ENCODE peak calls at places on chromosomes 6 and 20, in five cellular contexts. One of them, this sample, is unnamed.
A peak's percentile ranks its signal among the peaks of the same experiment; 100 is the strongest.

GRCh38 chr20:2767768-2768631 is 32.4 kb downstream of the CPXM1 start:
- DNase-seq in breast epithelium: peak; percentile 87
- DNase-seq in foreskin fibroblast: no peak
- DNase-seq in psoas muscle: no peak
- DNase-seq in colonic mucosa: no peak
- DNase-seq in this sample: peak; percentile 63

GRCh38 chr6:117448732-117449131 is 23.0 kb upstream of the ROS1 start:
- DNase-seq in breast epithelium: no peak
- DNase-seq in foreskin fibroblast: peak; percentile 88
- DNase-seq in psoas muscle: no peak
- DNase-seq in colonic mucosa: no peak
- DNase-seq in this sample: peak; percentile 95

GRCh38 chr6:149236584-149236983 is 80.9 kb upstream of the TAB2 start:
- DNase-seq in breast epithelium: no peak
- DNase-seq in foreskin fibroblast: no peak
- DNase-seq in psoas muscle: no peak
- DNase-seq in colonic mucosa: no peak
- DNase-seq in this sample: peak; percentile 78

GRCh38 chr20:32028647-32029372 is 18.6 kb downstream of the CCM2L start:
- DNase-seq in breast epithelium: no peak
- DNase-seq in foreskin fibroblast: no peak
- DNase-seq in psoas muscle: no peak
- DNase-seq in colonic mucosa: no peak
- DNase-seq in this sample: peak; percentile 18

GRCh38 chr6:140480852-140481251 is 1106.4 kb upstream of the CITED2 start:
- DNase-seq in breast epithelium: no peak
- DNase-seq in foreskin fibroblast: peak; percentile 61
- DNase-seq in psoas muscle: peak; percentile 13
- DNase-seq in colonic mucosa: no peak
- DNase-seq in this sample: peak; percentile 17

GRCh38 chr6:29696147-29697129 is 15.5 kb upstream of the ZFP57 start:
- DNase-seq in breast epithelium: no peak
- DNase-seq in foreskin fibroblast: peak; percentile 5
- DNase-seq in psoas muscle: no peak
- DNase-seq in colonic mucosa: no peak
- DNase-seq in this sample: no peak

GRCh38 chr6:161866570-161866969 is 592.7 kb upstream of the AGPAT4 start:
- DNase-seq in breast epithelium: no peak
- DNase-seq in foreskin fibroblast: no peak
- DNase-seq in psoas muscle: no peak
- DNase-seq in colonic mucosa: peak; percentile 66
- DNase-seq in this sample: no peak

GRCh38 chr6:52231411-52232127 is 12.7 kb downstream of the IL17F start:
- DNase-seq in breast epithelium: no peak
- DNase-seq in foreskin fibroblast: no peak
- DNase-seq in psoas muscle: no peak
- DNase-seq in colonic mucosa: no peak
- DNase-seq in this sample: no peak

GRCh38 chr6:132714160-132714559 is 305 bp upstream of the VNN1 start:
- DNase-seq in breast epithelium: no peak
- DNase-seq in foreskin fibroblast: no peak
- DNase-seq in psoas muscle: no peak
- DNase-seq in colonic mucosa: no peak
- DNase-seq in this sample: no peak

GRCh38 chr20:44948107-44948506 is 12.1 kb downstream of the TOMM34 start:
- DNase-seq in breast epithelium: no peak
- DNase-seq in foreskin fibroblast: no peak
- DNase-seq in psoas muscle: no peak
- DNase-seq in colonic mucosa: no peak
- DNase-seq in this sample: no peak

GRCh38 chr6:15677822-15678221 is 15.0 kb upstream of the DTNBP1 start:
- DNase-seq in breast epithelium: no peak
- DNase-seq in foreskin fibroblast: no peak
- DNase-seq in psoas muscle: no peak
- DNase-seq in colonic mucosa: no peak
- DNase-seq in this sample: no peak

GRCh38 chr6:9933674-9934073 is 481.2 kb downstream of the TFAP2A start:
- DNase-seq in breast epithelium: no peak
- DNase-seq in foreskin fibroblast: no peak
- DNase-seq in psoas muscle: no peak
- DNase-seq in colonic mucosa: no peak
- DNase-seq in this sample: peak; percentile 9

GRCh38 chr20:64153861-64154589 is 10.2 kb upstream of the MYT1 start:
- DNase-seq in breast epithelium: no peak
- DNase-seq in foreskin fibroblast: no peak
- DNase-seq in psoas muscle: no peak
- DNase-seq in colonic mucosa: no peak
- DNase-seq in this sample: no peak

GRCh38 chr6:152309648-152310047 is 327.5 kb downstream of the SYNE1 start:
- DNase-seq in breast epithelium: no peak
- DNase-seq in foreskin fibroblast: no peak
- DNase-seq in psoas muscle: no peak
- DNase-seq in colonic mucosa: no peak
- DNase-seq in this sample: no peak

GRCh38 chr6:156791261-156791850 is 14.2 kb downstream of the ARID1B start:
- DNase-seq in breast epithelium: no peak
- DNase-seq in foreskin fibroblast: no peak
- DNase-seq in psoas muscle: no peak
- DNase-seq in colonic mucosa: no peak
- DNase-seq in this sample: peak; percentile 37

GRCh38 chr6:37906121-37906520 is 86.6 kb downstream of the ZFAND3 start:
- DNase-seq in breast epithelium: no peak
- DNase-seq in foreskin fibroblast: no peak
- DNase-seq in psoas muscle: no peak
- DNase-seq in colonic mucosa: no peak
- DNase-seq in this sample: no peak

GRCh38 chr6:21305827-21306469 is 287.6 kb upstream of the SOX4 start:
- DNase-seq in breast epithelium: no peak
- DNase-seq in foreskin fibroblast: peak; percentile 15
- DNase-seq in psoas muscle: no peak
- DNase-seq in colonic mucosa: no peak
- DNase-seq in this sample: peak; percentile 35

GRCh38 chr20:41892031-41892430 is 273.9 kb upstream of the CHD6 start:
- DNase-seq in breast epithelium: no peak
- DNase-seq in foreskin fibroblast: no peak
- DNase-seq in psoas muscle: no peak
- DNase-seq in colonic mucosa: no peak
- DNase-seq in this sample: no peak

GRCh38 chr6:108074057-108074358 is 533 bp downstream of the OSTM1 start:
- DNase-seq in breast epithelium: no peak
- DNase-seq in foreskin fibroblast: no peak
- DNase-seq in psoas muscle: no peak
- DNase-seq in colonic mucosa: no peak
- DNase-seq in this sample: no peak

GRCh38 chr6:113182370-113183141 is 674.6 kb upstream of the MARCKS start:
- DNase-seq in breast epithelium: no peak
- DNase-seq in foreskin fibroblast: peak; percentile 63
- DNase-seq in psoas muscle: no peak
- DNase-seq in colonic mucosa: no peak
- DNase-seq in this sample: peak; percentile 80

GRCh38 chr6:157773248-157773773 is 49.7 kb upstream of the SNX9 start:
- DNase-seq in breast epithelium: no peak
- DNase-seq in foreskin fibroblast: no peak
- DNase-seq in psoas muscle: no peak
- DNase-seq in colonic mucosa: no peak
- DNase-seq in this sample: no peak

GRCh38 chr6:47111685-47112084 is 69.6 kb upstream of the ADGRF1 start:
- DNase-seq in breast epithelium: no peak
- DNase-seq in foreskin fibroblast: no peak
- DNase-seq in psoas muscle: no peak
- DNase-seq in colonic mucosa: peak; percentile 82
- DNase-seq in this sample: peak; percentile 77

GRCh38 chr20:5143856-5144255 is 17.0 kb downstream of the CDS2 start:
- DNase-seq in breast epithelium: no peak
- DNase-seq in foreskin fibroblast: no peak
- DNase-seq in psoas muscle: no peak
- DNase-seq in colonic mucosa: no peak
- DNase-seq in this sample: no peak

GRCh38 chr6:63573899-63574553 is 1.7 kb downstream of the LOC128125822 start:
- DNase-seq in breast epithelium: no peak
- DNase-seq in foreskin fibroblast: peak; percentile 22
- DNase-seq in psoas muscle: peak; percentile 23
- DNase-seq in colonic mucosa: peak; percentile 77
- DNase-seq in this sample: peak; percentile 70

GRCh38 chr6:112879920-112880413 is 532.8 kb downstream of the RFPL4B start:
- DNase-seq in breast epithelium: no peak
- DNase-seq in foreskin fibroblast: no peak
- DNase-seq in psoas muscle: no peak
- DNase-seq in colonic mucosa: peak; percentile 21
- DNase-seq in this sample: no peak

GRCh38 chr6:42417641-42418112 is 34.0 kb downstream of the TRERF1 start:
- DNase-seq in breast epithelium: no peak
- DNase-seq in foreskin fibroblast: no peak
- DNase-seq in psoas muscle: no peak
- DNase-seq in colonic mucosa: no peak
- DNase-seq in this sample: peak; percentile 72

GRCh38 chr6:42420741-42421140 is 31.0 kb downstream of the TRERF1 start:
- DNase-seq in breast epithelium: no peak
- DNase-seq in foreskin fibroblast: no peak
- DNase-seq in psoas muscle: no peak
- DNase-seq in colonic mucosa: no peak
- DNase-seq in this sample: no peak

GRCh38 chr6:42418739-42419138 is 33.0 kb downstream of the TRERF1 start:
- DNase-seq in breast epithelium: no peak
- DNase-seq in foreskin fibroblast: no peak
- DNase-seq in psoas muscle: no peak
- DNase-seq in colonic mucosa: no peak
- DNase-seq in this sample: no peak

GRCh38 chr6:42423244-42423643 is 28.5 kb downstream of the TRERF1 start:
- DNase-seq in breast epithelium: no peak
- DNase-seq in foreskin fibroblast: no peak
- DNase-seq in psoas muscle: no peak
- DNase-seq in colonic mucosa: no peak
- DNase-seq in this sample: no peak

GRCh38 chr6:42419490-42420280 is 32.0 kb downstream of the TRERF1 start:
- DNase-seq in breast epithelium: no peak
- DNase-seq in foreskin fibroblast: no peak
- DNase-seq in psoas muscle: no peak
- DNase-seq in colonic mucosa: no peak
- DNase-seq in this sample: no peak
- TF ChIP-seq CTCF in breast epithelium: no peak
- TF ChIP-seq CTCF in foreskin fibroblast: no peak
- TF ChIP-seq CTCF in psoas muscle: no peak
- TF ChIP-seq CTCF in colonic mucosa: no peak
- TF ChIP-seq CTCF in this sample: no peak

GRCh38 chr20:38255389-38255788 is 5.1 kb downstream of the KIAA1755 start:
- DNase-seq in breast epithelium: no peak
- DNase-seq in foreskin fibroblast: no peak
- DNase-seq in psoas muscle: no peak
- DNase-seq in colonic mucosa: no peak
- DNase-seq in this sample: peak; percentile 61

GRCh38 chr20:38249536-38250310 is 10.8 kb downstream of the KIAA1755 start:
- DNase-seq in breast epithelium: no peak
- DNase-seq in foreskin fibroblast: no peak
- DNase-seq in psoas muscle: no peak
- DNase-seq in colonic mucosa: no peak
- DNase-seq in this sample: no peak

GRCh38 chr20:38250607-38251006 is 9.9 kb downstream of the KIAA1755 start:
- DNase-seq in breast epithelium: no peak
- DNase-seq in foreskin fibroblast: no peak
- DNase-seq in psoas muscle: no peak
- DNase-seq in colonic mucosa: no peak
- DNase-seq in this sample: no peak

GRCh38 chr20:38256021-38256420 is 4.5 kb downstream of the KIAA1755 start:
- DNase-seq in breast epithelium: no peak
- DNase-seq in foreskin fibroblast: no peak
- DNase-seq in psoas muscle: no peak
- DNase-seq in colonic mucosa: no peak
- DNase-seq in this sample: peak; percentile 21

DNA sequence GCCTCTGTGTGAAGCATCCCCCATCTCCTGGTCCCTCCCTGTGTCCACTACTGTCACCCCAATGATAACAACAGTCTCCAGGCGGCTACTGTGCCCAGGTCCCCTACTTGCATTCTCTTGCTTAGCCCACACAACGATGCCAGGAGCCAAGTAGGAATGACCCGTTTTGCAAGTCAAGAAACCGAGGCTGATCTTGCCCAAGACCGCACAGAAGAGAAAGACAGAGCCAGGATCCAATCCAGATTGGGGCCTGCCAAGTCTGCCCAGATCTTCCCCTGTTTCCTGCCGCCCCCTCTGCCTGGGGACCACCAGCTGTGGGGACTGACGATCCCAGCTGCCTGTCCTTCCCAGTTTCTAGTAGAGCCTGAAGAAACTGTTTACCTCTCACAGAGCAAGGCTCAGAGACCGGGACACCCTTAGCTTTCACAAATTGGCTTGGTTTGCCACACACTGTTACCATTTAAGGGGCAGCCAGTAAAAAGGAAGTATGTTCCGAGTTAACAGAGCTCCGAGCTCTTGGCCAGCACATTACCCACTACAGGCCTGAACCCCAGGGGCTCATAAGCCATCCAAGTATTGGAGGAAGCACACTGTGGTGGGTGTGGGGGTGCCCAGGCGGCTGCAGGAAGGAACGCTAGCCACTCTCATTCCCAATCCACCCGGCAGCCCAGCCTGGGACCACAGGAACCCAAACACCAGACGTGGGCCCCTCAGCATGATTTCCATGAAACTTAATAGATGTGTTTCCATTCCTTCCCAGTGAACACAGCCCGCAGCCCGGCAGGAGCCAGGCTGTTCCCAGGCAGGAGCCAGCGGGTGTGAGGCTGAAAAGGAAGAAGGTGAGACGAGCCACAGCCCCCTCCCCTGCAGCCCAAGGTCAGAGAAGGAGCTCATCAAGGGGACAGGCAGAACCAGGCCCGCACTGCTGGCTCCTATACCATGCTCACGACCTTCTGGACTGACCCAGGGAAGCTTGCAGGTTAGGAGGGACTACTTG is 7.9 kb downstream of the KIAA1755 start:
- DNase-seq in breast epithelium: no peak
- DNase-seq in foreskin fibroblast: no peak
- DNase-seq in psoas muscle: no peak
- DNase-seq in colonic mucosa: no peak
- DNase-seq in this sample: peak; percentile 87
- H3K4me3 ChIP-seq in breast epithelium: no peak overlapping the region
- H3K4me3 ChIP-seq in foreskin fibroblast: no peak overlapping the region
- H3K4me3 ChIP-seq in psoas muscle: no peak overlapping the region
- H3K4me3 ChIP-seq in colonic mucosa: no peak overlapping the region
- H3K4me3 ChIP-seq in this sample: no peak overlapping the region

GRCh38 chr6:39496951-39497350 is 174.4 kb upstream of the KCNK16 start:
- DNase-seq in breast epithelium: no peak
- DNase-seq in foreskin fibroblast: peak; percentile 46
- DNase-seq in psoas muscle: peak; percentile 27
- DNase-seq in colonic mucosa: peak; percentile 34
- DNase-seq in this sample: no peak
- TF ChIP-seq CTCF in breast epithelium: no peak
- TF ChIP-seq CTCF in foreskin fibroblast: no peak
- TF ChIP-seq CTCF in psoas muscle: no peak
- TF ChIP-seq CTCF in colonic mucosa: no peak
- TF ChIP-seq CTCF in this sample: no peak

DNA sequence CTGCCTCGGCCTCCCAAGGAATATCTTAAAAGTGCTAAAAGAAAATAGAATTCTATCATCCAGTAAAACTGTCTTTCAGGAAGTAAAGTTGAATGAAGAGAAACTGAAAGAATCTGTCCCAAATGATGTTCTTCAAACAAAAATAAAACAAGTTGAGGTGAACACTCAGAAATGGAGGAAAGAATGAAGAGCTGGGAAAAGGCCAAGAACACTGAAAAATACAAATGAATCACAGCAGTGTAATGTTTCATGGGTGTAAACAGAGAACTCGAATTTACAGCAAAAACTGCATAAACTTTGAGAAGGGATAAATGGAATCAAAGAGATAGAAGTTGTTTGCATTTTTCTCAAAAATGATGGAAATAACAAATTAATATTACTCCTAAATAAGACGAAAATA is 317.3 kb downstream of the TAF4 start:
- DNase-seq in breast epithelium: no peak
- DNase-seq in foreskin fibroblast: peak; percentile 7
- DNase-seq in psoas muscle: no peak
- DNase-seq in colonic mucosa: no peak
- DNase-seq in this sample: peak; percentile 65
- H3K4me3 ChIP-seq in breast epithelium: no peak overlapping the region
- H3K4me3 ChIP-seq in foreskin fibroblast: no peak overlapping the region
- H3K4me3 ChIP-seq in psoas muscle: no peak overlapping the region
- H3K4me3 ChIP-seq in colonic mucosa: no peak overlapping the region
- H3K4me3 ChIP-seq in this sample: no peak overlapping the region

This sample was measured in astrocyte of the spinal cord.